ENCODE peak calls at places on chromosomes 1 and 21, in nine cellular contexts. One of them, this sample, is unnamed.

GRCh38 chr1:227949954-227950734 is 2.4 kb upstream of the WNT9A start:
- DNase-seq in heart right ventricle: no peak
- DNase-seq in AG09309: no peak
- DNase-seq in breast epithelium: no peak
- DNase-seq in fibroblast of the aortic adventitia: no peak
- DNase-seq in epithelial cell of proximal tubule: no peak
- DNase-seq in upper lobe of right lung: peak
- DNase-seq in HCT116: no peak
- DNase-seq in mesendoderm: no peak
- DNase-seq in this sample: no peak

GRCh38 chr1:50973875-50974617 is 4.0 kb downstream of the CDKN2C start:
- DNase-seq in heart right ventricle: no peak
- DNase-seq in AG09309: no peak
- DNase-seq in breast epithelium: no peak
- DNase-seq in fibroblast of the aortic adventitia: no peak
- DNase-seq in epithelial cell of proximal tubule: no peak
- DNase-seq in upper lobe of right lung: no peak
- DNase-seq in HCT116: no peak
- DNase-seq in mesendoderm: peak
- DNase-seq in this sample: no peak

GRCh38 chr1:220374449-220374848 is 102.2 kb upstream of the RAB3GAP2 start:
- DNase-seq in heart right ventricle: no peak
- DNase-seq in AG09309: no peak
- DNase-seq in breast epithelium: no peak
- DNase-seq in fibroblast of the aortic adventitia: no peak
- DNase-seq in epithelial cell of proximal tubule: no peak
- DNase-seq in upper lobe of right lung: no peak
- DNase-seq in HCT116: no peak
- DNase-seq in mesendoderm: no peak
- DNase-seq in this sample: no peak

GRCh38 chr1:54416435-54416834 is 10.2 kb upstream of the SSBP3 start:
- DNase-seq in heart right ventricle: no peak
- DNase-seq in AG09309: no peak
- DNase-seq in breast epithelium: no peak
- DNase-seq in fibroblast of the aortic adventitia: no peak
- DNase-seq in epithelial cell of proximal tubule: no peak
- DNase-seq in upper lobe of right lung: no peak
- DNase-seq in HCT116: no peak
- DNase-seq in mesendoderm: no peak
- DNase-seq in this sample: no peak

GRCh38 chr1:201546093-201546492 is 7.2 kb downstream of the NAV1 start:
- DNase-seq in heart right ventricle: no peak
- DNase-seq in AG09309: no peak
- DNase-seq in breast epithelium: no peak
- DNase-seq in fibroblast of the aortic adventitia: no peak
- DNase-seq in epithelial cell of proximal tubule: no peak
- DNase-seq in upper lobe of right lung: no peak
- DNase-seq in HCT116: peak
- DNase-seq in mesendoderm: peak
- DNase-seq in this sample: peak

GRCh38 chr21:33036430-33037162 is 10.9 kb downstream of the OLIG2 start:
- DNase-seq in heart right ventricle: no peak
- DNase-seq in AG09309: peak
- DNase-seq in breast epithelium: no peak
- DNase-seq in fibroblast of the aortic adventitia: peak
- DNase-seq in epithelial cell of proximal tubule: no peak
- DNase-seq in upper lobe of right lung: no peak
- DNase-seq in HCT116: no peak
- DNase-seq in mesendoderm: peak
- DNase-seq in this sample: peak

GRCh38 chr21:15283138-15283537 is 218.3 kb upstream of the NRIP1 start:
- DNase-seq in heart right ventricle: no peak
- DNase-seq in AG09309: no peak
- DNase-seq in breast epithelium: no peak
- DNase-seq in fibroblast of the aortic adventitia: no peak
- DNase-seq in epithelial cell of proximal tubule: no peak
- DNase-seq in upper lobe of right lung: no peak
- DNase-seq in HCT116: no peak
- DNase-seq in mesendoderm: no peak
- DNase-seq in this sample: no peak

GRCh38 chr1:22607154-22607553 is 29.3 kb upstream of the C1QA start:
- DNase-seq in heart right ventricle: no peak
- DNase-seq in AG09309: no peak
- DNase-seq in breast epithelium: no peak
- DNase-seq in fibroblast of the aortic adventitia: no peak
- DNase-seq in epithelial cell of proximal tubule: no peak
- DNase-seq in upper lobe of right lung: peak
- DNase-seq in HCT116: no peak
- DNase-seq in mesendoderm: no peak
- DNase-seq in this sample: no peak

GRCh38 chr1:214709241-214709640 is 106.2 kb downstream of the CENPF start:
- DNase-seq in heart right ventricle: no peak
- DNase-seq in AG09309: no peak
- DNase-seq in breast epithelium: no peak
- DNase-seq in fibroblast of the aortic adventitia: no peak
- DNase-seq in epithelial cell of proximal tubule: no peak
- DNase-seq in upper lobe of right lung: no peak
- DNase-seq in HCT116: no peak
- DNase-seq in mesendoderm: no peak
- DNase-seq in this sample: no peak

GRCh38 chr21:39084979-39085729 is 98.1 kb downstream of the PSMG1 start:
- DNase-seq in heart right ventricle: no peak
- DNase-seq in AG09309: no peak
- DNase-seq in breast epithelium: no peak
- DNase-seq in fibroblast of the aortic adventitia: no peak
- DNase-seq in epithelial cell of proximal tubule: no peak
- DNase-seq in upper lobe of right lung: no peak
- DNase-seq in HCT116: no peak
- DNase-seq in mesendoderm: no peak
- DNase-seq in this sample: no peak

GRCh38 chr1:11647333-11647732 is 6.9 kb downstream of the FBXO2 start:
- DNase-seq in heart right ventricle: no peak
- DNase-seq in AG09309: no peak
- DNase-seq in breast epithelium: no peak
- DNase-seq in fibroblast of the aortic adventitia: no peak
- DNase-seq in epithelial cell of proximal tubule: no peak
- DNase-seq in upper lobe of right lung: no peak
- DNase-seq in HCT116: no peak
- DNase-seq in mesendoderm: no peak
- DNase-seq in this sample: no peak

GRCh38 chr1:67626495-67627235 is 58.3 kb upstream of the GADD45A start:
- DNase-seq in heart right ventricle: no peak
- DNase-seq in AG09309: no peak
- DNase-seq in breast epithelium: no peak
- DNase-seq in fibroblast of the aortic adventitia: peak
- DNase-seq in epithelial cell of proximal tubule: peak
- DNase-seq in upper lobe of right lung: no peak
- DNase-seq in HCT116: peak
- DNase-seq in mesendoderm: no peak
- DNase-seq in this sample: no peak

GRCh38 chr1:239386453-239387303 is at the start of gene CHRM3:
- DNase-seq in heart right ventricle: peak
- DNase-seq in AG09309: peak
- DNase-seq in breast epithelium: peak
- DNase-seq in fibroblast of the aortic adventitia: no peak
- DNase-seq in epithelial cell of proximal tubule: no peak
- DNase-seq in upper lobe of right lung: peak
- DNase-seq in HCT116: no peak
- DNase-seq in mesendoderm: peak
- DNase-seq in this sample: no peak

GRCh38 chr1:46471885-46472502 is 17.6 kb upstream of the DMBX1 start:
- DNase-seq in heart right ventricle: no peak
- DNase-seq in AG09309: no peak
- DNase-seq in breast epithelium: no peak
- DNase-seq in fibroblast of the aortic adventitia: no peak
- DNase-seq in epithelial cell of proximal tubule: no peak
- DNase-seq in upper lobe of right lung: no peak
- DNase-seq in HCT116: no peak
- DNase-seq in mesendoderm: no peak
- DNase-seq in this sample: no peak

GRCh38 chr1:72341661-72342060 is 59.3 kb upstream of the NEGR1 start:
- DNase-seq in heart right ventricle: no peak
- DNase-seq in AG09309: no peak
- DNase-seq in breast epithelium: no peak
- DNase-seq in fibroblast of the aortic adventitia: no peak
- DNase-seq in epithelial cell of proximal tubule: no peak
- DNase-seq in upper lobe of right lung: no peak
- DNase-seq in HCT116: no peak
- DNase-seq in mesendoderm: no peak
- DNase-seq in this sample: no peak

GRCh38 chr1:65175171-65176070 is 27.4 kb downstream of the AK4 start:
- DNase-seq in heart right ventricle: peak
- DNase-seq in AG09309: no peak
- DNase-seq in breast epithelium: no peak
- DNase-seq in fibroblast of the aortic adventitia: peak
- DNase-seq in epithelial cell of proximal tubule: no peak
- DNase-seq in upper lobe of right lung: no peak
- DNase-seq in HCT116: no peak
- DNase-seq in mesendoderm: no peak
- DNase-seq in this sample: no peak

GRCh38 chr1:166902279-166902678 is 26.2 kb upstream of the TADA1 start:
- DNase-seq in heart right ventricle: no peak
- DNase-seq in AG09309: peak
- DNase-seq in breast epithelium: no peak
- DNase-seq in fibroblast of the aortic adventitia: peak
- DNase-seq in epithelial cell of proximal tubule: no peak
- DNase-seq in upper lobe of right lung: no peak
- DNase-seq in HCT116: peak
- DNase-seq in mesendoderm: peak
- DNase-seq in this sample: no peak

GRCh38 chr1:66168467-66168887 is 365.5 kb upstream of the SGIP1 start:
- DNase-seq in heart right ventricle: no peak
- DNase-seq in AG09309: peak
- DNase-seq in breast epithelium: no peak
- DNase-seq in fibroblast of the aortic adventitia: no peak
- DNase-seq in epithelial cell of proximal tubule: no peak
- DNase-seq in upper lobe of right lung: no peak
- DNase-seq in HCT116: no peak
- DNase-seq in mesendoderm: peak
- DNase-seq in this sample: peak

GRCh38 chr1:47196622-47197021 is 6.8 kb upstream of the PDZK1IP1 start:
- DNase-seq in heart right ventricle: no peak
- DNase-seq in AG09309: no peak
- DNase-seq in breast epithelium: no peak
- DNase-seq in fibroblast of the aortic adventitia: no peak
- DNase-seq in epithelial cell of proximal tubule: no peak
- DNase-seq in upper lobe of right lung: peak
- DNase-seq in HCT116: no peak
- DNase-seq in mesendoderm: no peak
- DNase-seq in this sample: no peak

GRCh38 chr1:109208847-109209463 is 4.8 kb upstream of the SARS1 start:
- DNase-seq in heart right ventricle: no peak
- DNase-seq in AG09309: no peak
- DNase-seq in breast epithelium: no peak
- DNase-seq in fibroblast of the aortic adventitia: peak
- DNase-seq in epithelial cell of proximal tubule: no peak
- DNase-seq in upper lobe of right lung: no peak
- DNase-seq in HCT116: no peak
- DNase-seq in mesendoderm: no peak
- DNase-seq in this sample: no peak

GRCh38 chr21:46207920-46208571 is 20.5 kb downstream of the LSS start:
- DNase-seq in heart right ventricle: no peak
- DNase-seq in AG09309: no peak
- DNase-seq in breast epithelium: no peak
- DNase-seq in fibroblast of the aortic adventitia: no peak
- DNase-seq in epithelial cell of proximal tubule: no peak
- DNase-seq in upper lobe of right lung: peak
- DNase-seq in HCT116: no peak
- DNase-seq in mesendoderm: no peak
- DNase-seq in this sample: no peak

GRCh38 chr1:7366955-7367665 is 404.0 kb upstream of the VAMP3 start:
- DNase-seq in heart right ventricle: no peak
- DNase-seq in AG09309: no peak
- DNase-seq in breast epithelium: no peak
- DNase-seq in fibroblast of the aortic adventitia: no peak
- DNase-seq in epithelial cell of proximal tubule: no peak
- DNase-seq in upper lobe of right lung: no peak
- DNase-seq in HCT116: no peak
- DNase-seq in mesendoderm: no peak
- DNase-seq in this sample: no peak
- H3K4me3 ChIP-seq in heart right ventricle: no peak
- H3K4me3 ChIP-seq in AG09309: no peak
- H3K4me3 ChIP-seq in breast epithelium: no peak
- H3K4me3 ChIP-seq in fibroblast of the aortic adventitia: no peak
- H3K4me3 ChIP-seq in epithelial cell of proximal tubule: no peak
- H3K4me3 ChIP-seq in upper lobe of right lung: no peak
- H3K4me3 ChIP-seq in HCT116: no peak
- H3K4me3 ChIP-seq in mesendoderm: no peak
- H3K4me3 ChIP-seq in this sample: no peak

DNA sequence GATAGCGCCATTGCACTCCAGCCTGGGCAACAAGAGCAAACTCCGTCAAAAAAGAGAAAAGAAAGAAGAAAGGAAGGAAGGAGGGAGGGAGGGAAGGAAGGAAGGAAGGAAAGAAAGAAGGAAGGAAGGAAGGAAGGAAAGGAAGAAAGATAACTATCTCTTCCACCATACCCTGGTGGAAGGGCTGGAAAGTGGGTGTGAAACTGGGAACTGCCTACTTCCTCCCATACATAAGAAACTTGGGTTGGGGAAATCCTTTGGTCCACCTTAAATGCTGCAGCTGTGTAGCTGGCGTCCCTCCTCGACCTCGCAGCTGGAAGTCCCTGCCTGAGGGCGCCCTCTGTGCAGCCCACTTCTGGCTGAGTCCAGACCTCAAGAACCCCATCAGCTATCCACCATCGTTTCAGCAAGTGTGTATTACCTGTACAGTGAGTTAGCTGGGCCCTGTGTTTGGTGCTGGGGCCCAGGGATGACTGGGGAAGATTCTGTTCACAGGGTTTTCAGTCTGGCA is 4.6 kb upstream of the FAM167B start:
- DNase-seq in heart right ventricle: peak
- DNase-seq in AG09309: no peak
- DNase-seq in breast epithelium: no peak
- DNase-seq in fibroblast of the aortic adventitia: peak
- DNase-seq in epithelial cell of proximal tubule: no peak
- DNase-seq in upper lobe of right lung: no peak
- DNase-seq in HCT116: no peak
- DNase-seq in mesendoderm: no peak
- DNase-seq in this sample: peak
- H3K4me3 ChIP-seq in heart right ventricle: no peak
- H3K4me3 ChIP-seq in AG09309: no peak
- H3K4me3 ChIP-seq in breast epithelium: no peak
- H3K4me3 ChIP-seq in fibroblast of the aortic adventitia: peak
- H3K4me3 ChIP-seq in epithelial cell of proximal tubule: no peak
- H3K4me3 ChIP-seq in upper lobe of right lung: peak
- H3K4me3 ChIP-seq in HCT116: no peak
- H3K4me3 ChIP-seq in mesendoderm: no peak
- H3K4me3 ChIP-seq in this sample: no peak

GRCh38 chr1:207821464-207822045 is 69.7 kb downstream of the CD46 start:
- DNase-seq in heart right ventricle: no peak
- DNase-seq in AG09309: no peak
- DNase-seq in breast epithelium: no peak
- DNase-seq in fibroblast of the aortic adventitia: no peak
- DNase-seq in epithelial cell of proximal tubule: no peak
- DNase-seq in upper lobe of right lung: peak
- DNase-seq in HCT116: no peak
- DNase-seq in mesendoderm: no peak
- DNase-seq in this sample: peak
- H3K4me3 ChIP-seq in heart right ventricle: peak
- H3K4me3 ChIP-seq in AG09309: no peak
- H3K4me3 ChIP-seq in breast epithelium: peak
- H3K4me3 ChIP-seq in fibroblast of the aortic adventitia: no peak
- H3K4me3 ChIP-seq in epithelial cell of proximal tubule: peak
- H3K4me3 ChIP-seq in upper lobe of right lung: peak
- H3K4me3 ChIP-seq in HCT116: no peak
- H3K4me3 ChIP-seq in mesendoderm: no peak
- H3K4me3 ChIP-seq in this sample: peak

GRCh38 chr1:236044346-236044745 is 20.5 kb downstream of the NID1 start:
- DNase-seq in heart right ventricle: no peak
- DNase-seq in AG09309: no peak
- DNase-seq in breast epithelium: no peak
- DNase-seq in fibroblast of the aortic adventitia: no peak
- DNase-seq in epithelial cell of proximal tubule: no peak
- DNase-seq in upper lobe of right lung: no peak
- DNase-seq in HCT116: no peak
- DNase-seq in mesendoderm: no peak
- DNase-seq in this sample: no peak
- H3K4me3 ChIP-seq in heart right ventricle: no peak
- H3K4me3 ChIP-seq in AG09309: no peak
- H3K4me3 ChIP-seq in breast epithelium: no peak
- H3K4me3 ChIP-seq in fibroblast of the aortic adventitia: no peak
- H3K4me3 ChIP-seq in epithelial cell of proximal tubule: no peak
- H3K4me3 ChIP-seq in upper lobe of right lung: no peak
- H3K4me3 ChIP-seq in HCT116: no peak
- H3K4me3 ChIP-seq in mesendoderm: no peak
- H3K4me3 ChIP-seq in this sample: no peak